ENCODE peak calls at places on chromosomes 16 and 17, in five cellular contexts. O is RCC 7860, F is DMS79 treated with DMSO at 0.1 percent for 48 hours, M is amniotic stem cell, Z is HT-29. E is an unnamed sample.

GRCh38 chr16:71610936-71611871 is 14.8 kb upstream of the MARVELD3 start:
- DNase-seq in O (peak), M (peak), F (peak), Z (peak), E (no peak)

GRCh38 chr17:42512733-42513251 is 23.2 kb upstream of the NAGLU start:
- DNase-seq in F (no peak), M (no peak), Z (no peak), O (no peak), E (no peak)

GRCh38 chr16:27317738-27318398 is 4.1 kb downstream of the IL4R start:
- DNase-seq in F (no peak), Z (no peak), O (no peak), M (no peak), E (no peak)

GRCh38 chr17:75941442-75941819 is 589 bp upstream of the FBF1 start:
- DNase-seq in Z (no peak), O (no peak), F (no peak), M (no peak), E (no peak)

GRCh38 chr17:57166803-57167202 is 81.8 kb downstream of the AKAP1 start:
- DNase-seq in F (no peak), Z (no peak), M (no peak), O (peak), E (no peak)

GRCh38 chr17:74798239-74798707 is 22.1 kb upstream of the NAT9 start:
- DNase-seq in O (peak), Z (no peak), M (peak), F (no peak), E (peak)

GRCh38 chr16:12617401-12617819 is 186.3 kb downstream of the CPPED1 start:
- DNase-seq in M (no peak), F (peak), Z (no peak), O (no peak), E (no peak)

GRCh38 chr17:19250421-19251141 is 13.4 kb downstream of the EPN2 start:
- DNase-seq in Z (no peak), M (no peak), O (no peak), F (no peak), E (no peak)

GRCh38 chr17:14923981-14924380 is 341.1 kb downstream of the PMP22 start:
- DNase-seq in M (no peak), F (no peak), Z (no peak), O (no peak), E (no peak)

GRCh38 chr16:55048745-55049144 is 118.1 kb downstream of the IRX5 start:
- DNase-seq in M (no peak), O (no peak), Z (no peak), F (no peak), E (no peak)

GRCh38 chr16:27597361-27597760 is 47.4 kb downstream of the KATNIP start:
- DNase-seq in Z (no peak), F (no peak), M (no peak), O (no peak), E (no peak)

GRCh38 chr17:64066709-64067108 is 46.3 kb upstream of the ICAM2 start:
- DNase-seq in M (no peak), O (no peak), Z (no peak), F (no peak), E (no peak)

GRCh38 chr16:22141746-22142145 is 20.6 kb upstream of the SDR42E2 start:
- DNase-seq in O (no peak), M (no peak), Z (peak), F (no peak), E (no peak)

GRCh38 chr17:15101175-15101574 is 164.0 kb downstream of the PMP22 start:
- DNase-seq in Z (no peak), F (no peak), M (no peak), O (no peak), E (no peak)

GRCh38 chr17:43085489-43085888 is 39.7 kb downstream of the BRCA1 start:
- DNase-seq in M (no peak), Z (peak), O (no peak), F (no peak), E (no peak)

GRCh38 chr16:84854759-84855158 is 35.0 kb downstream of the CRISPLD2 start:
- DNase-seq in O (no peak), F (no peak), M (no peak), Z (no peak), E (peak)

GRCh38 chr16:85104821-85105391 is 7.4 kb downstream of the CIBAR2 start:
- DNase-seq in M (no peak), O (no peak), Z (no peak), F (no peak), E (no peak)

GRCh38 chr16:85553436-85554113 is 59.5 kb upstream of the GSE1 start:
- DNase-seq in F (peak), Z (peak), O (peak), M (no peak), E (peak)

GRCh38 chr16:82294874-82295273 is 124.8 kb upstream of the MPHOSPH6 start:
- DNase-seq in O (no peak), F (no peak), Z (no peak), M (no peak), E (no peak)

GRCh38 chr16:55543470-55543869 is 23.0 kb upstream of the CAPNS2 start:
- DNase-seq in Z (peak), M (peak), O (peak), F (peak), E (peak)

GRCh38 chr17:29572691-29573557 is 4.4 kb downstream of the TP53I13 start:
- DNase-seq in M (no peak), Z (no peak), O (no peak), F (no peak), E (no peak)

GRCh38 chr16:88633684-88634140 is 4.7 kb upstream of the IL17C start:
- DNase-seq in F (no peak), Z (peak), M (no peak), O (peak), E (peak)

GRCh38 chr17:21218101-21218500 is 4.1 kb upstream of the TMEM11 start:
- DNase-seq in M (no peak), F (no peak), Z (no peak), O (no peak), E (no peak)

GRCh38 chr16:72995151-72995881 is 52.6 kb downstream of the ZFHX3 start:
- DNase-seq in F (no peak), O (no peak), M (no peak), Z (peak), E (no peak)

GRCh38 chr17:32503251-32504165 is 16.7 kb downstream of the CDK5R1 start:
- DNase-seq in O (peak), M (no peak), Z (no peak), F (no peak), E (peak)

GRCh38 chr17:79098282-79098867 is 23.8 kb downstream of the ENGASE start:
- DNase-seq in M (no peak), Z (no peak), O (no peak), F (no peak), E (no peak)

GRCh38 chr16:1707193-1707790 is 1.3 kb downstream of the MAPK8IP3 start:
- DNase-seq in O (no peak), M (no peak), Z (peak), F (no peak), E (no peak)

GRCh38 chr16:30340621-30341020 is 14.5 kb downstream of the CD2BP2 start:
- DNase-seq in Z (no peak), O (no peak), F (no peak), M (no peak), E (no peak)

GRCh38 chr17:74775409-74776043 is 619 bp downstream of the NAT9 start:
- DNase-seq in M (no peak), Z (no peak), O (no peak), F (no peak), E (no peak)

GRCh38 chr16:88065747-88066142 is 114.5 kb downstream of the BANP start:
- DNase-seq in O (no peak), M (no peak), F (peak), Z (no peak), E (no peak)

GRCh38 chr17:2500446-2500845 is 11.2 kb downstream of the METTL16 start:
- DNase-seq in O (no peak), F (no peak), M (no peak), Z (no peak), E (peak)

GRCh38 chr16:67400901-67401300 is 7.6 kb upstream of the TPPP3 start:
- DNase-seq in F (no peak), Z (no peak), M (no peak), O (no peak), E (no peak)

GRCh38 chr17:65055708-65056638 is 567 bp downstream of the GNA13 start:
- DNase-seq in M (peak), O (no peak), Z (peak), F (no peak), E (peak)

GRCh38 chr17:48842746-48843145 is 11.9 kb downstream of the CALCOCO2 start:
- DNase-seq in Z (no peak), O (no peak), M (no peak), F (no peak), E (no peak)